ENCODE peak calls at places on chromosome 9, in seven cellular contexts. B, K, I, V, O, E and G are unnamed samples.
A peak's percentile ranks its signal among the peaks of the same experiment; 100 is the strongest.

GRCh38 chr9:36676823-36677521 is 104.3 kb downstream of the MELK start:
- DNase-seq in B (no peak), V (no peak), K (no peak), O (no peak), E (no peak), I (no peak), G (no peak)

GRCh38 chr9:84230355-84231136 is 110.0 kb downstream of the SLC28A3 start:
- DNase-seq in B (no peak), K (no peak), I (no peak), E (no peak), V (no peak), O (no peak), G (no peak)

GRCh38 chr9:36128331-36128730 is 8.2 kb upstream of the GLIPR2 start:
- DNase-seq in O (no peak), K (no peak), E (no peak), I (no peak), B (no peak), V (no peak), G (no peak)

GRCh38 chr9:137429974-137430722 is 7.0 kb downstream of the NOXA1 start:
- DNase-seq in I (no peak), K (no peak), O (no peak), B (peak; percentile 75), V (no peak), E (peak; percentile 13), G (peak; percentile 47)

GRCh38 chr9:17942498-17942897 is 363.6 kb downstream of the SH3GL2 start:
- DNase-seq in K (no peak), B (no peak), E (no peak), O (no peak), V (no peak), I (no peak), G (peak; percentile 15)

GRCh38 chr9:128055222-128056040 is 11.7 kb downstream of the NAIF1 start:
- DNase-seq in E (no peak), K (no peak), O (no peak), V (no peak), I (no peak), B (peak; percentile 73), G (no peak)

GRCh38 chr9:101166717-101167116 is 138.2 kb downstream of the PLPPR1 start:
- DNase-seq in O (no peak), K (no peak), V (no peak), B (no peak), E (no peak), I (no peak), G (no peak)

GRCh38 chr9:124835026-124835501 is 18.2 kb upstream of the WDR38 start:
- DNase-seq in B (peak; percentile 89), O (peak; percentile 78), E (peak; percentile 89), V (no peak), I (peak; percentile 36), K (no peak), G (peak; percentile 88)

GRCh38 chr9:75850459-75851200 is 39.8 kb upstream of the PCSK5 start:
- DNase-seq in B (no peak), O (no peak), K (no peak), E (no peak), V (no peak), I (no peak), G (no peak)

DNA sequence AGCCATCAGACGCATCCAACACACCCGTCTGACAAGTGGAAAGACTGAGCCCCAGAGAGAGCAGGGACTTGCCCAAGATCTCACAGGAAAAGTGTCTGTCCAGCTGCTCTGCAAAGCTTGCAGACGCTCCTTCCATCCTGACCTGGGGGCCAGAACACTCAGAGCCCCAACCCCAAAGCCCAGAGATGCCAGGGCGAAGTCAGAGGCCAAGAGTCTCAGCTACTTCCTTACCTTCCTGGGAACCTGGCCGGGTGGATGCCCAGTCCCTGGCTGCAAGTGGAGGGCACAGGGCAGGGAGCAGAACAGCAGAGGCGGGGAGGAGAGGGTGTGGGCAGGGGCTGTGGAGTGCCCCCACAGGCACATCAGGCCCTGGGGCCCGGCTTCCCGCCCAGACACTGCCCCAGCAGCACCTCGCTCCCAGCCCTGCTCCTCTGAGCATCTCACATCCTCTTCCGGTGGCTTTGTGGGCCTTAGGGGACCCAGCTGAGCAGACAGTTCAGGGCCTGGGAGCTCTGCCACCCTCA is 9.7 kb upstream of the RALGDS start:
- DNase-seq in O (no peak), B (no peak), E (no peak), I (no peak), V (no peak), K (peak; percentile 62), G (peak; percentile 60)
- H3K27ac ChIP-seq in O (no peak overlapping the region), B (peak overlapping the region; percentile 29), E (peak overlapping the region; percentile 93), I (no peak overlapping the region), V (no peak overlapping the region), K (peak overlapping the region; percentile 99), G (peak overlapping the region; percentile 79)

GRCh38 chr9:131233989-131234388 is 42.3 kb downstream of the FAM78A start:
- DNase-seq in E (no peak), O (no peak), K (peak; percentile 12), I (no peak), V (no peak), B (no peak), G (peak; percentile 11)

GRCh38 chr9:131236161-131236560 is 40.1 kb downstream of the FAM78A start:
- DNase-seq in V (no peak), O (no peak), E (no peak), B (no peak), I (no peak), K (no peak), G (no peak)

GRCh38 chr9:131235480-131235851 is 40.8 kb downstream of the FAM78A start:
- DNase-seq in O (no peak), K (no peak), E (no peak), B (no peak), V (no peak), I (no peak), G (no peak)

GRCh38 chr9:131234799-131235479 is 41.4 kb downstream of the FAM78A start:
- DNase-seq in O (no peak), E (no peak), V (no peak), K (no peak), B (no peak), I (no peak), G (no peak)

GRCh38 chr9:131233556-131233955 is 42.8 kb downstream of the FAM78A start:
- DNase-seq in K (no peak), E (no peak), O (no peak), B (no peak), I (no peak), V (no peak), G (peak; percentile 23)
- H3K4me1 ChIP-seq in K (peaks cover 36% of the 10 kb centered on the region), E (peaks cover 42% of the 10 kb centered on the region), O (peaks cover 33% of the 10 kb centered on the region), B (peaks cover 24% of the 10 kb centered on the region), I (peaks cover 8% of the 10 kb centered on the region), V (peaks cover 9% of the 10 kb centered on the region), G (peaks cover 3% of the 10 kb centered on the region)

GRCh38 chr9:92641092-92641809 is 28.7 kb downstream of the IPPK start:
- DNase-seq in O (no peak), K (no peak), B (peak; percentile 13), E (no peak), I (no peak), V (no peak), G (no peak)

GRCh38 chr9:92642041-92642451 is 27.9 kb downstream of the IPPK start:
- DNase-seq in O (no peak), I (no peak), V (no peak), K (no peak), E (no peak), B (peak; percentile 16), G (no peak)

GRCh38 chr9:92639124-92639523 is 30.8 kb downstream of the IPPK start:
- DNase-seq in K (no peak), B (peak; percentile 2), I (no peak), E (no peak), O (no peak), V (no peak), G (no peak)

GRCh38 chr9:92639791-92640271 is 30.1 kb downstream of the IPPK start:
- DNase-seq in B (peak; percentile 14), O (no peak), K (no peak), E (no peak), I (no peak), V (no peak), G (no peak)

GRCh38 chr9:92640398-92641091 is 29.4 kb downstream of the IPPK start:
- DNase-seq in B (peak; percentile 10), K (no peak), I (no peak), E (no peak), O (no peak), V (no peak), G (no peak)
- H3K36me3 ChIP-seq in B (peaks cover 100% of the 10 kb centered on the region), K (peaks cover 82% of the 10 kb centered on the region), I (peaks cover 25% of the 10 kb centered on the region), E (no peaks in the 10 kb centered on the region), O (peaks cover 10% of the 10 kb centered on the region), V (peaks cover 89% of the 10 kb centered on the region), G (peaks cover 35% of the 10 kb centered on the region)

DNA sequence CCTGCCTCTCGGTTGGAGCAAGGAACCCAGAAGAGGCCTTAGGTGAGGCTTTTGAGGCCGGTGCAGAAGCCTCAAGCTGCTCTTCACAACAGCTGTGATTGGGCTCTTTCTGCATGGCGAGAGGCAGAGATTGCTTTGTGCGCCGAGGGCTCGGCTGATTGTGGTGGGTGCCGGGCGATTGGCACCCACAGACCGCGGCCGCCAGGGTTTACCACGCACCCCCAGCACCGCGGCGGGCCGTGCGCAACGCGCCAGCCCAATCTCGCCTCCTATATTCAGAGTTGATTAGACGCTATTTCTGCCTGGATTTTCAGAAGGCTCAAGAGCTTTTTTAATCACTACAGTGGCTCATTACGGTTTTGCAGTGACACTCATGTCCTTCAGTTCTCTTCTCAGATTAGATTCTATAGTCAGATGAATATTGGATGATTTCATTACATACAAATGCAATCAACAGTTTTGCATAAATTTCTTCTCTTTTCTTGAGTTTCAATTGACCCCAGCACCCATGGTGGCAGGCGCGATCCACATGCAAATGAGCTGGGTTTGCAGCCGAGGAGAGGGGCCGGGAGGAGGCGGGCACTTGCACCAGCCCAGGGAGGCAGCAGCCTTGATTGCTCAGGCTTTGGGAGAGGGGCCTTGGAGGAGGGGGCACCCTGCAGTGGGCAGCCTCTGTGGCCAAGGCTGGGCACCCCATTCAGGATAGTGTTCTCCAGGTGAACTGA is 33.8 kb upstream of the PTGS1 start:
- DNase-seq in V (no peak), I (no peak), B (no peak), O (no peak), K (no peak), E (no peak), G (no peak)
- H3K27ac ChIP-seq in V (no peak overlapping the region), I (no peak overlapping the region), B (no peak overlapping the region), O (no peak overlapping the region), K (no peak overlapping the region), E (no peak overlapping the region), G (no peak overlapping the region)

DNA sequence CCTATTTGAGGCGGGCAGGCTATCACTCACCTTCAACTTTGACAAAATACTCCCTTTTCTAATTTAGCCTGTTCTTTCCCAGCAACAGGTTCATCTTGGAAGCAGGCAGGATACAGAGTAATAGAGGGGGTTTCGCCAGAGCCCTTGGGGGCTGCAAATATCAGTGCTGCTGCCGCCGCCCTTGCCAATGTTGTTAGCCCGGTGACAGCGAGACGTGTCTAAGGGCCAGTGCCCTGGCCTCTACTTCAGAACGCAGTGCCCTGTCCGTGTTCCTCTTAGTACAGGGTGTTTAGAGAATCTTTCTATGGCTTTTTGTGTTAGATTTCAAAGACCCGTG is 703 bp downstream of the FAM120AOS start:
- DNase-seq in K (peak; percentile 12), V (no peak), O (no peak), I (no peak), B (peak; percentile 40), E (no peak), G (peak; percentile 45)
- H3K4me1 ChIP-seq in K (peaks cover 12% of the 10 kb centered on the region), V (peaks cover 6% of the 10 kb centered on the region), O (peaks cover 11% of the 10 kb centered on the region), I (peaks cover 51% of the 10 kb centered on the region), B (peaks cover 59% of the 10 kb centered on the region), E (peaks cover 58% of the 10 kb centered on the region), G (peaks cover 8% of the 10 kb centered on the region)